ENCODE peak calls at places on chromosomes 1 and 21, in six cellular contexts. W is T-helper 2 cell, T is Peyer's patch, H is NCI-H2227 treated with DMSO at 0.1 percent for 48 hours, C is activated T-cell treated with anti-CD3 and anti-CD28 coated beads for 1 hour, A is T-helper 1 cell. R is an unnamed sample.
A peak's percentile ranks its signal among the peaks of the same experiment; 100 is the strongest.

GRCh38 chr1:162145966-162146696 is 76.6 kb downstream of the NOS1AP start:
- DNase-seq in W (no peak), T (no peak), H (no peak), C (no peak), A (no peak), R (no peak)

GRCh38 chr21:43712268-43712942 is 6.5 kb upstream of the PDXK start:
- DNase-seq in W (no peak), T (peak; percentile 84), H (no peak), C (no peak), A (no peak), R (no peak)

GRCh38 chr1:77382361-77382760 is 100.5 kb downstream of the AK5 start:
- DNase-seq in W (no peak), T (no peak), H (no peak), C (no peak), A (no peak), R (no peak)

GRCh38 chr1:111592389-111593361 is 26.9 kb upstream of the RAP1A start:
- DNase-seq in W (peak; percentile 60), T (peak; percentile 79), H (no peak), C (peak; percentile 81), A (peak; percentile 53), R (peak; percentile 82)

GRCh38 chr1:112904831-112905227 is 51.2 kb downstream of the SLC16A1 start:
- DNase-seq in W (no peak), T (no peak), H (no peak), C (no peak), A (no peak), R (no peak)

GRCh38 chr1:1916882-1917281 is 1.8 kb downstream of the CALML6 start:
- DNase-seq in W (no peak), T (no peak), H (no peak), C (no peak), A (no peak), R (no peak)

GRCh38 chr1:1237874-1238701 is 6.1 kb downstream of the B3GALT6 start:
- DNase-seq in W (no peak), T (no peak), H (no peak), C (no peak), A (no peak), R (no peak)

GRCh38 chr1:178653091-178653490 is 72.0 kb upstream of the RALGPS2 start:
- DNase-seq in W (no peak), T (peak; percentile 70), H (no peak), C (no peak), A (no peak), R (no peak)

GRCh38 chr1:87058343-87058649 is 143.9 kb downstream of the HS2ST1 start:
- DNase-seq in W (no peak), T (no peak), H (no peak), C (no peak), A (no peak), R (no peak)